ENCODE peak calls at places on chromosomes 16 and 17, in five cellular contexts. O is tibial nerve, R is IMR-90, W is lower lobe of right lung, S is right atrium auricular region. T is an unnamed sample.

GRCh38 chr16:29674188-29674587 is 4.8 kb upstream of the QPRT start:
- DNase-seq in O (no peak), S (peak; percentile 60), R (peak; percentile 40), W (peak; percentile 61), T (no peak)

GRCh38 chr17:48313096-48313495 is 116.9 kb downstream of the SKAP1 start:
- DNase-seq in W (no peak), O (no peak), R (no peak), S (no peak), T (no peak)

GRCh38 chr17:42126836-42127235 is 4.2 kb downstream of the HSPB9 start:
- DNase-seq in O (no peak), S (no peak), W (no peak), R (no peak), T (no peak)

GRCh38 chr17:48734328-48735056 is 5.9 kb upstream of the HOXB13 start:
- DNase-seq in S (no peak), W (no peak), O (no peak), R (no peak), T (no peak)

GRCh38 chr17:10197721-10198508 is 491 bp downstream of the GAS7 start:
- DNase-seq in R (no peak), W (peak; percentile 57), O (no peak), S (no peak), T (no peak)

GRCh38 chr17:57051886-57052342 is 33.1 kb upstream of the AKAP1 start:
- DNase-seq in R (no peak), W (no peak), O (no peak), S (no peak), T (no peak)

GRCh38 chr16:10629592-10629963 is 49.2 kb upstream of the EMP2 start:
- DNase-seq in R (no peak), W (no peak), O (no peak), S (no peak), T (no peak)

GRCh38 chr17:41530062-41531048 is 2.2 kb upstream of the KRT19 start:
- DNase-seq in S (no peak), W (no peak), R (peak; percentile 93), O (no peak), T (peak; percentile 28)

GRCh38 chr16:424033-424622 is 1.3 kb upstream of the RAB11FIP3 start:
- DNase-seq in W (no peak), O (peak; percentile 40), R (peak; percentile 94), S (peak; percentile 90), T (peak; percentile 83)

GRCh38 chr16:4580245-4580644 is 24.1 kb downstream of the C16orf96 start:
- DNase-seq in W (no peak), S (no peak), O (no peak), R (no peak), T (no peak)

GRCh38 chr17:7176870-7177209 is 2.3 kb downstream of the ASGR1 start:
- DNase-seq in O (no peak), S (no peak), R (no peak), W (no peak), T (no peak)

GRCh38 chr17:72539981-72540897 is 419.4 kb downstream of the SOX9 start:
- DNase-seq in O (peak; percentile 67), S (peak; percentile 80), R (peak; percentile 61), W (peak; percentile 74), T (no peak)

GRCh38 chr16:46916980-46917379 is 32.8 kb downstream of the GPT2 start:
- DNase-seq in O (no peak), W (no peak), R (peak; percentile 15), S (no peak), T (no peak)

GRCh38 chr16:21656795-21657768 is 4.7 kb upstream of the IGSF6 start:
- DNase-seq in O (no peak), S (no peak), R (peak; percentile 67), W (no peak), T (no peak)

GRCh38 chr16:12362482-12363458 is 386.2 kb downstream of the SNX29 start:
- DNase-seq in W (no peak), R (peak; percentile 17), S (peak; percentile 79), O (no peak), T (no peak)

GRCh38 chr16:54928421-54929089 is 2.1 kb upstream of the IRX5 start:
- DNase-seq in S (no peak), O (no peak), W (peak; percentile 90), R (no peak), T (no peak)

GRCh38 chr17:40909755-40910154 is 24.7 kb upstream of the KRT20 start:
- DNase-seq in R (peak; percentile 85), O (no peak), W (no peak), S (no peak), T (no peak)

GRCh38 chr16:88953003-88953690 is 23.9 kb downstream of the CBFA2T3 start:
- DNase-seq in O (no peak), R (no peak), W (no peak), S (no peak), T (no peak)
- H3K4me1 ChIP-seq in O (no peaks in the 10 kb centered on the region), R (no peaks in the 10 kb centered on the region), W (peaks cover 19% of the 10 kb centered on the region), S (peaks cover 4% of the 10 kb centered on the region), T (no peaks in the 10 kb centered on the region)

DNA sequence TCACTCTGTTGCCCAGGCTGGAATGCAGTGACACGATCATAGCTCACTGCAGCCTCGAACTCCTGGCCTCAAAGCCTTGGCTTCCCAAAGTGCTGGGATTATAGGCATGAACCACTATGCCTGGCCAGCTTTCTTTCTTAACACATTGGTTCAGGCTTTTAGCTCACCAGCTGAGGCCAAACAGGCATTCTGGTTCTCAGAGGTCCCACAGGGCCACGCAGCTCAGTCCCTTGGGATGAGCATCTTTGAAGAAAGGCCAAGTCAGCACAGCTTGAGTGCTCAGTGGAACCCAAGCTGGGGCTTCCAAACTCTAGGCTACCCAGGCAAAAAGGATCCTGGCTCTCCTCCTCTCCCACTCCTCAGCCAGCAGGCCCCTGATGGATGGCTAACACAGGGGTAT is 2.5 kb downstream of the PIK3R5 start:
- DNase-seq in O (no peak), S (peak; percentile 46), W (no peak), R (no peak), T (no peak)
- H3K4me1 ChIP-seq in O (no peaks in the 10 kb centered on the region), S (peaks cover 8% of the 10 kb centered on the region), W (peaks cover 4% of the 10 kb centered on the region), R (no peaks in the 10 kb centered on the region), T (no peaks in the 10 kb centered on the region)

GRCh38 chr17:18987862-18988545 is 16.6 kb downstream of the FAM83G start:
- DNase-seq in S (no peak), O (no peak), W (peak; percentile 72), R (no peak), T (no peak)

GRCh38 chr17:18985475-18985874 is 19.1 kb downstream of the FAM83G start:
- DNase-seq in O (no peak), W (no peak), R (no peak), S (no peak), T (no peak)

GRCh38 chr17:18986541-18987229 is 17.9 kb downstream of the FAM83G start:
- DNase-seq in R (no peak), W (no peak), S (no peak), O (no peak), T (no peak)

GRCh38 chr17:18988546-18989173 is 15.9 kb downstream of the FAM83G start:
- DNase-seq in O (no peak), W (no peak), R (no peak), S (no peak), T (no peak)

DNA sequence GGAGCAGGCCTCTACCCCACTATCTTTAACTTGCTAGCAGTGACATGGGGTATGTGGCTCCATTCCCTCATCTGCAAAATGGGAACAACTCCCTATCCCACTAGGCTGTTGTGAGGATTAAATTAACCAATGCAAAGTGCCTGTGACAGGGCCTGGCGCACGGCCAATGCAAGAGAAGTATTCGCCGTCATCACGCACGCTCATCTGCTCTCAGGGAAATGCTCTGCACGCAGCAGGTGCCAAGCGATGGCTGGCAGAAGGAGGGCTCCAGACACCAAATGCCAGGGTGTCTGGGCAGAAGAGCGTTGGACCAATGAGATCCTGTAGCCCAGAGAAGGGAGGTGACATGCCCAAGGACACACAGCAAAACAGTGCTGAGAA is 17.3 kb downstream of the FAM83G start:
- DNase-seq in W (no peak), O (no peak), R (no peak), S (no peak), T (no peak)
- H3K4me1 ChIP-seq in W (peaks cover 8% of the 10 kb centered on the region), O (no peaks in the 10 kb centered on the region), R (peaks cover 5% of the 10 kb centered on the region), S (peaks cover 54% of the 10 kb centered on the region), T (no peaks in the 10 kb centered on the region)

GRCh38 chr17:74454197-74455024 is 12.0 kb upstream of the CD300A start:
- DNase-seq in W (peak; percentile 94), S (peak; percentile 88), O (no peak), R (peak; percentile 29), T (peak; percentile 74)
- H3K4me1 ChIP-seq in W (peaks cover 28% of the 10 kb centered on the region), S (peaks cover 48% of the 10 kb centered on the region), O (peaks cover 43% of the 10 kb centered on the region), R (no peaks in the 10 kb centered on the region), T (peaks cover 41% of the 10 kb centered on the region)

GRCh38 chr17:45087496-45087975 is 26.4 kb downstream of the NMT1 start:
- DNase-seq in O (no peak), S (no peak), W (no peak), R (peak; percentile 62), T (no peak)
- H3K4me1 ChIP-seq in O (peaks cover 12% of the 10 kb centered on the region), S (peaks cover 28% of the 10 kb centered on the region), W (peaks cover 18% of the 10 kb centered on the region), R (peaks cover 26% of the 10 kb centered on the region), T (peaks cover 46% of the 10 kb centered on the region)

GRCh38 chr17:29135464-29135863 is 44.7 kb downstream of the MYO18A start:
- DNase-seq in S (no peak), W (no peak), R (no peak), O (no peak), T (no peak)
- H3K4me1 ChIP-seq in S (peaks cover 62% of the 10 kb centered on the region), W (peaks cover 39% of the 10 kb centered on the region), R (peaks cover 56% of the 10 kb centered on the region), O (peaks cover 43% of the 10 kb centered on the region), T (peaks cover 64% of the 10 kb centered on the region)

GRCh38 chr16:28575446-28576109 is 21.3 kb downstream of the SULT1A2 start:
- DNase-seq in W (no peak), S (no peak), R (no peak), O (no peak), T (no peak)
- H3K4me1 ChIP-seq in W (peaks cover 27% of the 10 kb centered on the region), S (peaks cover 29% of the 10 kb centered on the region), R (peaks cover 9% of the 10 kb centered on the region), O (no peaks in the 10 kb centered on the region), T (no peaks in the 10 kb centered on the region)

DNA sequence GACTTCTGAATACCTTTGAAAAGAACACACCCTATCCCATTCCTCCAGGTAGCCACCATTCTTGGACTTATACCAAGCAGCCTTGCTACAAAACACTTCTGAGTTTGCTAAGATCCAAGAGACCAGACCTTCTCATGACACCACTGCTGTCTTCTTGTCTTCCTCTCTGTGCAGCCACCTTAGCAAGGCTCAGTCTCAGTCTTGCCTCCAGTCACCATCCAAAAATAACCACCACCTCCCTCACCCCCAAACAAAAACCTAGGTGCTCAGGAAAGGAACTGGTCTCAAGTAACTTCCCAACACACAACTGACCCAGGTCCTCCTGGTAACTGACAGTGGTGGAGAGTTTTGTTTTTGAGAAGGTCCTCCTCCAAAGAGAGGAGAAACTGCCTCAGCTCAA is 90.9 kb upstream of the CORO6 start:
- DNase-seq in S (no peak), W (no peak), R (no peak), O (no peak), T (no peak)
- H3K4me1 ChIP-seq in S (peaks cover 54% of the 10 kb centered on the region), W (peaks cover 56% of the 10 kb centered on the region), R (peaks cover 16% of the 10 kb centered on the region), O (peaks cover 34% of the 10 kb centered on the region), T (peaks cover 16% of the 10 kb centered on the region)

GRCh38 chr16:53057658-53058057 is 2.9 kb downstream of the CHD9 start:
- DNase-seq in W (no peak), S (no peak), R (no peak), O (no peak), T (no peak)
- H3K4me1 ChIP-seq in W (peaks cover 55% of the 10 kb centered on the region), S (peaks cover 38% of the 10 kb centered on the region), R (peaks cover 17% of the 10 kb centered on the region), O (peaks cover 27% of the 10 kb centered on the region), T (peaks cover 23% of the 10 kb centered on the region)

T was measured in thoracic aorta.